ENCODE peak calls at places on chromosomes 16 and 17, in six cellular contexts. C is SK-N-MC; J is CD4-positive, alpha-beta memory T cell; P is uterus; T is right lobe of liver; V is A549. S is an unnamed sample.

GRCh38 chr16:54282202-54282922 is 4.2 kb downstream of the IRX3 start:
- DNase-seq in V (peak; percentile 45), T (peak; percentile 67), J (no peak), C (no peak), P (no peak), S (no peak)

GRCh38 chr16:50644730-50645129 is 36.4 kb downstream of the SNX20 start:
- DNase-seq in T (no peak), J (peak; percentile 37), V (peak; percentile 25), C (no peak), P (peak; percentile 33), S (no peak)

GRCh38 chr16:671353-672131 is 3.6 kb downstream of the RHOT2 start:
- DNase-seq in V (no peak), J (no peak), P (no peak), C (no peak), T (no peak), S (no peak)

GRCh38 chr17:48194097-48194550 is 86.6 kb downstream of the SNX11 start:
- DNase-seq in P (no peak), V (peak; percentile 41), C (no peak), J (peak; percentile 13), T (no peak), S (peak; percentile 53)

GRCh38 chr17:1979182-1979980 is 45.8 kb downstream of the RTN4RL1 start:
- DNase-seq in C (no peak), V (no peak), P (no peak), J (no peak), T (no peak), S (no peak)

GRCh38 chr16:89732142-89732917 is 11.0 kb downstream of the ZNF276 start:
- DNase-seq in C (no peak), P (no peak), J (no peak), T (no peak), V (no peak), S (no peak)

GRCh38 chr16:29943846-29944669 is 17.8 kb upstream of the TMEM219 start:
- DNase-seq in C (no peak), V (peak; percentile 99), J (no peak), P (peak; percentile 74), T (no peak), S (peak; percentile 76)

GRCh38 chr17:79783891-79784290 is 5.9 kb downstream of the CBX2 start:
- DNase-seq in T (peak; percentile 50), J (no peak), P (no peak), V (no peak), C (no peak), S (no peak)

GRCh38 chr17:44354582-44355309 is 8.9 kb downstream of the FAM171A2 start:
- DNase-seq in J (peak; percentile 52), T (peak; percentile 53), P (peak; percentile 27), V (no peak), C (no peak), S (no peak)

GRCh38 chr17:44672479-44673093 is 16.3 kb downstream of the MEIOC start:
- DNase-seq in V (peak; percentile 42), T (no peak), J (no peak), P (no peak), C (no peak), S (peak; percentile 46)

GRCh38 chr17:56891751-56892150 is 22.1 kb downstream of the TRIM25 start:
- DNase-seq in C (no peak), P (no peak), T (no peak), V (peak; percentile 30), J (peak; percentile 33), S (no peak)

GRCh38 chr17:41775394-41776226 is 10.9 kb downstream of the JUP start:
- DNase-seq in V (peak; percentile 81), J (no peak), C (no peak), T (no peak), P (no peak), S (no peak)

DNA sequence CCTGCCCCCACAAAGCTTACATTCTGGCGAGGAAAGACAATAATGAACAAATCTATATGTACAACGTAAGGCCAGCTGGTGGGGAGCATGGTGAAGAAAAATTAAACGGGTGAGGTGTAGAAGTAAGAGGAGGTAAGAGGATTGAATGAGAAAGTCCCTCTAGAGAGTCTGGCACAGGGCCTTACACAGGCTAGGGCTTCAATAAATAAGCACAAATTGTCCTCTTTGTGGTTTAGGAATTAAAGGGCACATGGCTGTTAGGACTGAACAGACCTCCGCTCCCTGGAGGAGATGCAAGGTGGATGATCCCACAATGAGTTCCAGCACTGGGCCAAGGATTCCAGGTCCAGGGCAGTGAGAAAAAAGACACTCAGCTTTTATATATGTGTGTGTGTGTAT is 43.1 kb upstream of the HAPSTR1 start:
- DNase-seq in J (no peak), C (no peak), T (no peak), P (no peak), V (no peak), S (no peak)
- H3K27ac ChIP-seq in J (no peak overlapping the region), C (peak overlapping the region; percentile 99), T (peak overlapping the region; percentile 26), P (peak overlapping the region; percentile 65), V (peak overlapping the region; percentile 83), S (peak overlapping the region; percentile 58)

GRCh38 chr17:70130274-70130673 is 39.1 kb upstream of the KCNJ2 start:
- DNase-seq in T (no peak), J (no peak), V (no peak), C (no peak), P (no peak), S (no peak)
- H3K9me3 ChIP-seq in T (no peaks in the 10 kb centered on the region), J (no peaks in the 10 kb centered on the region), V (no peaks in the 10 kb centered on the region), C (no peaks in the 10 kb centered on the region), P (no peaks in the 10 kb centered on the region), S (no peaks in the 10 kb centered on the region)

GRCh38 chr16:47140686-47141085 is 3.1 kb downstream of the NETO2 start:
- DNase-seq in J (no peak), P (no peak), C (no peak), V (no peak), T (no peak), S (no peak)

GRCh38 chr16:47136101-47136820 is 7.5 kb downstream of the NETO2 start:
- DNase-seq in J (no peak), T (no peak), C (no peak), V (peak; percentile 25), P (no peak), S (no peak)

GRCh38 chr16:47142469-47143328 is 1.0 kb downstream of the NETO2 start:
- DNase-seq in P (no peak), V (peak; percentile 36), C (no peak), T (peak; percentile 53), J (peak; percentile 21), S (peak; percentile 50)

GRCh38 chr16:47141773-47142468 is 1.8 kb downstream of the NETO2 start:
- DNase-seq in J (peak; percentile 82), V (peak; percentile 92), P (peak; percentile 60), T (peak; percentile 85), C (peak; percentile 10), S (peak; percentile 90)

DNA sequence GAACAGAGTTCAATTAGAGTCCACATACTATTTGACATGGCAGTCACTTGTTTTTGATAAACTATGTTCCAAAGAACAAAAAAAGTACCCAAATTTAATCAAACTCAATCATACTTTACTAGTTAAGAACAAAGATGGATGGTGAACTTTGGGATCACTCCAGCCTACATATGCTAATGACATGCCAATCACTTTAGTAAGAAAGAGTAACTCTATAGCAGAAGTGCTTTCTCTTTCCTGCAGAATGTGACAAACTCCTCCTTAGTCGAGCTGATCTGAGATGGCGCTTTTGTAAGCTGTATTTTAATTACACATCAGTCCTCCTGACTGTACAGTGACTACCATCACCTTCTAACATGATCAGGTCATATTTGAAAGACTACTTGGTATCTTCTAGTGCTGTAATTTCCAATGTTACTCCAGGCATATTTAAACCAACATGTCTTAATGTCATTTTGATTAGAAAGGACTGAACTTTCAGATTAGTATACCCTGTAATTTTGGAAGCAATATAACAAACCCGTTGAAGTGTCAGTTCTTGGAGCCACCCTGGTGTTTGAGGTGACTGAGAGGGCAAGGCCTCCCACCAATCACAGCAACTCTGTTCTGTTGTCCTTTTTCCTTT is 4.1 kb downstream of the NETO2 start:
- DNase-seq in T (no peak), J (no peak), C (no peak), P (no peak), V (no peak), S (no peak)
- H3K27ac ChIP-seq in T (no peak overlapping the region), J (no peak overlapping the region), C (no peak overlapping the region), P (no peak overlapping the region), V (no peak overlapping the region), S (no peak overlapping the region)

DNA sequence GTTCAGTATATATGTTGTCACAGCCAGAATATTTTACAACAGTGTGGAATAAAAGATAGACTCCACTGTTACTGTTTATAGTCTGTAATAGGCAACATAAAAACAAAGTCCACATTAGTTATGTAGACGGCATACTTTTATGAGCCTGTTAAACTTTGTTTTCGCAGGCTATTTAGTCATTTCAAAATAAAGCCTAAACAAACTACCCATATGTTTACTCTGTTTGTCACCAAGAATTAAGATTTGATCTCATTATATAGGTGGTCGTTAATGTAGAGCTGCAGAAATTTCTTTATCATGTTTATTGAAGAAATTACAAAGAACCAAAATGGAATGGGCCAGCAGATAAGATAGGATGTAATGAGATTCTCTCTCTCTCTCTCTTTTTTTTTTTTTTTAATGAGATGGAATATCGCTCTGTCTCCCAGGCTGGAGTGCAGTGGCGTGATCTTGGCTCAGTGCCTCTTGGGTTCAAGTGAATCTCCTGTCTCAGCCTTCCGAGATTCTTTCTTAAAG is 943.8 kb upstream of the SOX9 start:
- DNase-seq in T (no peak), C (no peak), V (no peak), P (no peak), J (no peak), S (no peak)
- H3K9me3 ChIP-seq in T (no peaks in the 10 kb centered on the region), C (no peaks in the 10 kb centered on the region), V (no peaks in the 10 kb centered on the region), P (no peaks in the 10 kb centered on the region), J (no peaks in the 10 kb centered on the region), S (no peaks in the 10 kb centered on the region)

DNA sequence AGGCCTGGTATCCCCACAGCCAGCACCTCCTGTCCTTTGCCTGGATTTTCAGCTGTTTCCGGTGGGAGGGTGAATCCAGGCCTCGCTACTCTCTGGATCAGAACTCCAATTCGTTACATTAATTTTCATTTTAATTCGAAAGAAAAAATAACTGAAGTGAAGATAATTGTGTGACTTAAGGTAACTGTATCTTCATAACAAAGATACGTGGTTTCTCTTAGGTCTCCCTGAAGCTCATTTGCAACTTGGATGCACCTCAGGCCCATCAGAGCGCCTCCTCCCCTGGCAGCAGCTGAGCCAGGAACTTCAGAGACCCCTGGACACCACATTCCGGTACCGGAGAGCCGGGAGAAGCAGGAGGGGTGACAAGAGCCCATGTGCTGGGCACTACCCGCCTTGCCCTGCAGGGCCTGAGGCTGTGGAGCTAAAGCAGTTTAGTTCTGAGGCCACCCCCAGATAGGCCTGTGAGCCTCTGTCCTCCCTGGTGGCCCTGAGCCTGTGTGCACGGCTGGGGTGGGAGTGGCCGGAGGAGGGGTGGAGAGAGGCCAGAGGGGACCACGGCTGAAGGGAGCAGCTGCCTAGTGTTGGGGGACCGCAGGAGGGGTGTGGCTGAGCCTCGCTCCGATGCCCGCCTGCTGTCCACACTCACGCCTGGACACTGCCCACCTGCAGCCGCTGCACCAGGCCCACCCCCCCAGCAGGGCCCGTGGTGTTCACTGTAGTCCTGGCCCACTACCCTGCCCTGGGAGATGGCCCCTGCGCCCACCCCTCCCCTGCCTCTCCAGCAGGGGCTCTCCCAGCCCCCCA is 11.4 kb upstream of the DUS1L start:
- DNase-seq in T (no peak), J (no peak), P (no peak), V (no peak), C (no peak), S (no peak)
- H3K27ac ChIP-seq in T (no peak overlapping the region), J (no peak overlapping the region), P (peak overlapping the region; percentile 37), V (no peak overlapping the region), C (peak overlapping the region; percentile 56), S (no peak overlapping the region)

DNA sequence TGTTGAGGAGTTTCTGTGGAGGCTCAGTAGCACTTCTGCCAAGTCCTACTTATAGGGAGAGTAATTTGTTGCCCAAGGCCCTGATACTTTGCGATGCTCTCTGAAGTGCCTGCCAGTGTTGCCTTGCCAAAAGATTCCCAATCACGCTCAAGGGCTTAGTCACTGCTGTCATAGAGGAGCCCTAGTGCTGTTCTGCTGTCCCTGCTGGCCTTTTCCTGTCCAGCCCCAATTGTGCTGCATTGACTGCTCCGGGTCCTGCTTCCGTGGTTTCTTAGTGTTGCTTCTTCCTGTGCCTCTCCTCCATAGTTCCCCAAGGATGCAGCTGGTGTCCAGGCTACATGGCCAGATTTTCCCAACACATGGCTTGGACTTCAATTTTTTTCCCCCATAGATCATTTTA is 13.9 kb downstream of the NUP93 start:
- DNase-seq in C (no peak), V (peak; percentile 10), T (no peak), J (no peak), P (peak; percentile 34), S (no peak)
- H3K9me3 ChIP-seq in C (no peaks in the 10 kb centered on the region), V (no peaks in the 10 kb centered on the region), T (no peaks in the 10 kb centered on the region), J (no peaks in the 10 kb centered on the region), P (no peaks in the 10 kb centered on the region), S (no peaks in the 10 kb centered on the region)

S was measured in SJCRH30.